ENCODE peak calls at places on chromosomes 1 and 21, in seven cellular contexts. R, P, M, V, L, Q and A are unnamed samples. For H3K9me3 and H3K36me3, the result is how much of the 10 kb centered on the place peaks cover.

GRCh38 chr1:222995230-222995580 is 147.8 kb downstream of the TLR5 start:
- DNase-seq in R (no peak), P (no peak), M (no peak), V (no peak), L (no peak), Q (peak), A (no peak)

GRCh38 chr1:111742938-111743549 is 3.8 kb upstream of the INKA2 start:
- DNase-seq in R (no peak), P (no peak), M (no peak), V (no peak), L (peak), Q (no peak), A (no peak)

GRCh38 chr1:54837002-54837853 is 36.1 kb upstream of the TTC22 start:
- DNase-seq in R (no peak), P (no peak), M (no peak), V (no peak), L (no peak), Q (no peak), A (no peak)

GRCh38 chr1:90919900-90920299 is 101.9 kb downstream of the ZNF644 start:
- DNase-seq in R (no peak), P (no peak), M (no peak), V (no peak), L (peak), Q (peak), A (no peak)

GRCh38 chr1:17696417-17697301 is 58.5 kb upstream of the ACTL8 start:
- DNase-seq in R (peak), P (no peak), M (no peak), V (peak), L (peak), Q (peak), A (peak)

GRCh38 chr1:85484716-85485115 is 19.8 kb upstream of the DDAH1 start:
- DNase-seq in R (peak), P (no peak), M (no peak), V (no peak), L (no peak), Q (peak), A (no peak)

GRCh38 chr1:41758904-41759548 is 159.7 kb downstream of the HIVEP3 start:
- DNase-seq in R (peak), P (no peak), M (no peak), V (no peak), L (peak), Q (peak), A (peak)

GRCh38 chr1:65820983-65821382 is 28.3 kb downstream of the PDE4B start:
- DNase-seq in R (peak), P (no peak), M (no peak), V (no peak), L (peak), Q (peak), A (peak)

GRCh38 chr1:186753241-186753640 is 73.0 kb upstream of the PTGS2 start:
- DNase-seq in R (peak), P (no peak), M (no peak), V (no peak), L (peak), Q (peak), A (no peak)

GRCh38 chr1:178619523-178619922 is 105.5 kb upstream of the RALGPS2 start:
- DNase-seq in R (no peak), P (no peak), M (no peak), V (no peak), L (no peak), Q (no peak), A (no peak)

GRCh38 chr1:115426271-115426771 is 88.3 kb upstream of the NGF start:
- DNase-seq in R (peak), P (peak), M (peak), V (no peak), L (peak), Q (peak), A (peak)

GRCh38 chr1:236534164-236534651 is 10.4 kb downstream of the LGALS8 start:
- DNase-seq in R (peak), P (no peak), M (no peak), V (no peak), L (peak), Q (peak), A (no peak)

GRCh38 chr1:116334015-116334547 is 39.0 kb upstream of the ATP1A1 start:
- DNase-seq in R (peak), P (no peak), M (peak), V (no peak), L (peak), Q (peak), A (peak)

GRCh38 chr1:56054959-56055358 is 524.4 kb downstream of the PLPP3 start:
- DNase-seq in R (no peak), P (no peak), M (no peak), V (no peak), L (no peak), Q (no peak), A (no peak)

GRCh38 chr1:55143686-55144085 is 71.5 kb downstream of the USP24 start:
- DNase-seq in R (peak), P (no peak), M (peak), V (no peak), L (no peak), Q (peak), A (no peak)

GRCh38 chr1:51247022-51247421 is 10.9 kb downstream of the RNF11 start:
- DNase-seq in R (no peak), P (no peak), M (no peak), V (no peak), L (no peak), Q (no peak), A (no peak)

GRCh38 chr1:159829822-159830455 is 3.3 kb downstream of the SLAMF8 start:
- DNase-seq in R (no peak), P (no peak), M (no peak), V (no peak), L (peak), Q (no peak), A (peak)

GRCh38 chr1:165844933-165845332 is 17.5 kb downstream of the UCK2 start:
- DNase-seq in R (no peak), P (no peak), M (no peak), V (no peak), L (no peak), Q (no peak), A (no peak)

GRCh38 chr1:34125721-34126380 is 39.2 kb downstream of the CSMD2 start:
- DNase-seq in R (no peak), P (no peak), M (no peak), V (no peak), L (no peak), Q (no peak), A (no peak)

GRCh38 chr1:27744556-27744955 is 18.8 kb downstream of the FAM76A start:
- DNase-seq in R (no peak), P (no peak), M (no peak), V (no peak), L (no peak), Q (no peak), A (no peak)

GRCh38 chr1:203796223-203796747 is 862 bp downstream of the ZBED6 start:
- DNase-seq in R (peak), P (no peak), M (peak), V (no peak), L (peak), Q (peak), A (peak)

GRCh38 chr1:12556957-12557935 is 60.8 kb downstream of the DHRS3 start:
- DNase-seq in R (no peak), P (peak), M (no peak), V (no peak), L (peak), Q (no peak), A (no peak)

GRCh38 chr1:168266644-168267186 is 14.0 kb upstream of the TBX19 start:
- DNase-seq in R (peak), P (no peak), M (no peak), V (no peak), L (no peak), Q (no peak), A (peak)

GRCh38 chr1:13801711-13802486 is 101.9 kb downstream of the PRDM2 start:
- DNase-seq in R (no peak), P (no peak), M (no peak), V (no peak), L (no peak), Q (no peak), A (no peak)

GRCh38 chr21:26806734-26807372 is 38.4 kb downstream of the ADAMTS1 start:
- DNase-seq in R (peak), P (no peak), M (no peak), V (no peak), L (peak), Q (peak), A (no peak)

GRCh38 chr1:210464519-210465039 is 135.9 kb downstream of the HHAT start:
- DNase-seq in R (peak), P (no peak), M (no peak), V (peak), L (peak), Q (peak), A (no peak)

GRCh38 chr1:2835650-2836159 is 34.2 kb upstream of the TTC34 start:
- DNase-seq in R (no peak), P (peak), M (no peak), V (no peak), L (no peak), Q (no peak), A (no peak)

GRCh38 chr1:2836333-2836970 is 35.0 kb upstream of the TTC34 start:
- DNase-seq in R (no peak), P (peak), M (no peak), V (no peak), L (no peak), Q (no peak), A (no peak)

GRCh38 chr1:2834741-2835564 is 33.5 kb upstream of the TTC34 start:
- DNase-seq in R (no peak), P (peak), M (no peak), V (no peak), L (no peak), Q (no peak), A (no peak)

GRCh38 chr1:2837823-2838222 is 36.3 kb upstream of the TTC34 start:
- DNase-seq in R (no peak), P (peak), M (no peak), V (no peak), L (no peak), Q (no peak), A (no peak)

GRCh38 chr1:2837316-2837715 is 35.8 kb upstream of the TTC34 start:
- DNase-seq in R (no peak), P (no peak), M (no peak), V (no peak), L (no peak), Q (no peak), A (no peak)
- H3K9me3 ChIP-seq in R (under half), P (under half), M (under half), V (under half), L (under half), Q (under half), A (under half)

DNA sequence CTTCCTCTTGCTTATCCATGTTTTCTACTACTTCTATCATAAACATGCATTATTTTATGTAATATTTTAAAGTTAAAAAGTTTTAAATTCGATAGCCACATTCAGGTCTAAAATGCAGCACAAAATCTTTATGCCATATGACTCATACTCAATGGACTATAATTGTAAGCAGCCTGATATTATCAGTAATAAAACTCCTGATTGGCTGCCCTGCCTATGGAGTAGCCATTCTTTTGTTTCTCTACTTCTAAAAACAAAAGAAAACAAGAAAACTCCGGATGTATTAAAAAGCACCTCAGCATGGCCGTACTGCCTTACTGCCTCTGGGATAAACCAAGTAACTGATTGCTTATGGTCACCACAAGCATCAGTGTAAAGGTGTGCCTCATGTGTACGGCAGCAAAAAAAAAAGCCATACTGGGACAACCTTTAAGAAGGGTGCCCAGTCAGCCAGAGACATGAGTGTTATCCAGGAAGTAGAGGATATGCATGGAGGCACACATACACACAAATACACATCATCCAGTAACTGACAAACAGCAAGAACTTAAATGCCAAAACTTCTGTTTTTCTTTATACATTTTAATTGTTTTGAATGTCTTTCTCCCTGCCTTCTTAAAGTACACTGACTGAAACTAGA is 9.2 kb downstream of the SLC35D1 start:
- DNase-seq in R (no peak), P (no peak), M (no peak), V (no peak), L (peak), Q (no peak), A (no peak)
- H3K36me3 ChIP-seq in R (under half), P (under half), M (under half), V (under half), L (under half), Q (under half), A (half or more)

GRCh38 chr1:21509351-21510112 is at the start of gene ALPL:
- DNase-seq in R (no peak), P (no peak), M (no peak), V (no peak), L (no peak), Q (no peak), A (no peak)

GRCh38 chr1:21514245-21514644 is 5.0 kb downstream of the ALPL start:
- DNase-seq in R (no peak), P (no peak), M (no peak), V (no peak), L (no peak), Q (no peak), A (no peak)

GRCh38 chr1:21510113-21510493 is 880 bp downstream of the ALPL start:
- DNase-seq in R (no peak), P (no peak), M (no peak), V (no peak), L (no peak), Q (no peak), A (no peak)

GRCh38 chr1:21510885-21511578 is 1.8 kb downstream of the ALPL start:
- DNase-seq in R (no peak), P (no peak), M (no peak), V (no peak), L (no peak), Q (no peak), A (no peak)

DNA sequence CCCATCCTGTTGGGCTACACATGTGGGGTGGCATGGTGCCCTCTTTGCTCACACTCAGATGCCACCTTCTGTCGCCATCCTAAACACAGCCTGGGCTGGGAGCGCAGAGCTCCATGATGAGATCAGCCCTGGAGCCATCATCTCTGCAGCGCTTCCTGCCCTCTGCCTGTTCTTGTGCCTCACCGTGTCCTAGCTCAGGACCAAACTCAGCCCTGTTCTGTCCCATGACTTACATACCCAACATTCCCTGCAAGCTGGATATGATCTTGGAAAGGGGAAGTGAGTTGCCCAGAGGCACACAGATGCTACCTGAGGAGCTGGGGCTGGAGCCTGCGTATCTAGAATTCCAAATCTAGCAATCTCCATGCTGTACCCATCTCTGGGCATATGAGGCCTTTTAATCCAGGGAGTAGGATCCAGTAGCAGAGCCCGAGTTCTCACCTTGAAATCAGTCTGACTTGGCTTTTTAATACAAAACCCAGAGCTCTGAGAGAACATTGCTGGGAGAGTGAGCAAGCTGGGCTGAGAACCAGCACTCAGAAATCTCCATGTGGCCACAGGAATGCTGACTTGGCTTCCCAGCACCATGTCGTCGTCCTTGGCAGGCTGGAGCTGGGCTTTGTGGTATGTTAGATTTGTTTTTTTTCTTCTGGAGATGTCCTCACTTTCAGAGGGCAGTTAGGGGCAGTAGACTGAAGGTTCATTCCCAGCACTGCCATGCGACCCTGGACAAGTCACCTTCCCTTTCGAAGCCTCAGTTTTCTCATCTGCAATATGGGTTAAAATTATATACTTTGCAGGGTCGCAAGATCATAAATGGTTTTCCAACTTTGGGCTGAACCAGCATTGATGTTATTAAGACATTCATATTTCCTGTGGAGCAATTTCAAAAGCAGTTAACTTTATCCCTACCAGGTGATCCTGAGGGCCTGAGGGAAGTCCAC is 2.6 kb downstream of the ALPL start:
- DNase-seq in R (no peak), P (peak), M (peak), V (no peak), L (peak), Q (peak), A (peak)
- H3K4me3 ChIP-seq in R (no peak), P (no peak), M (no peak), V (no peak), L (no peak), Q (no peak), A (no peak)

DNA sequence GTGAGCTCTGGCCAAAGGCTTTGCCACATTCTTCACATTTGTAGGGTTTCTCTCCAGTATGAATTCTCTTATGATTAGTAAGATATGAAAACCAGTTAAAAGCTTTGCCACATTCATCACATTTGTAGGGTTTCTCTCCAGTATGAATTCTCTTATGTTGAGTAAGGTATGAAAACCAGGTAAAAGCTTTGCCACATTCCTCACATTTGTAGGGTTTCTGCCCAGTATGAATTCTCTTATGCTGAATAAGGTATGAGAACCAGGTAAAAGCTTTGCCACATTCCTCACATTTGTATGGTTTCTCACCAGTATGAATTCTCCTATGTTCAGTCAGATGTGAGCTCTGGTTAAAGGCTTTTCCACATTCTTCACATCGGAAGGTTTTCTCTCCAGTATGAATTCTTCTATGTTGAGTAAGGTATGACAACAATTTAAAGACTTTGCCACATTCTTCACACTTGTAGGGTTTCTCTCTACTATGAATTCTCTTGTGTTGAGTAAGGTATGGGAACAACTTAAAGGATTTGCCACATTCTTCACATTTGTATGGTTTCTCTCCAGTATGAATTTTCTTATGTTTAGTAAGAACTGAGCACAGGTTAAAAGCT is 20.7 kb downstream of the ZNF695 start:
- DNase-seq in R (peak), P (no peak), M (no peak), V (no peak), L (no peak), Q (no peak), A (no peak)
- H3K9me3 ChIP-seq in R (half or more), P (under half), M (under half), V (under half), L (under half), Q (under half), A (half or more)

DNA sequence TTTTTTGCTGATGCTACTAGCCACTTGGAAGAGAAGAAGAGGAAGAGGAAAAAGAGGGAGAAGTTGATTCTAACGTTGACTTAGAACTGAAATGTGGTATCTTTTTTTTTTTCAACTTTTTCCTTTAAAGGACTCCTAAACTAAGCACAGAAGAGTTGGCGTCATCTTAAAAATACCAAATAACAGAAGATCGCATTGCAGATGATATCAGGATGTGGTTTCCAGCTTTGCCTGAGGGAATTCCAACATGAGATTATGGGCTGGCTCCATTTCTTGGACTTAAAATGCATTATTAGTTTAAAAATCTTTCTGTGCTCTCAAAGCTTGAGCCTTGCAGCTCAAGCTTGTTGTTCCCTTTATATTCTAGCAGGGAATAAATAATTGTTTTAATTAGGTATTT is 29.8 kb downstream of the WDR3 start:
- DNase-seq in R (peak), P (no peak), M (no peak), V (no peak), L (peak), Q (no peak), A (no peak)
- H3K36me3 ChIP-seq in R (half or more), P (under half), M (under half), V (under half), L (under half), Q (under half), A (half or more)

GRCh38 chr1:32693455-32694174 is 9.0 kb downstream of the SYNC start:
- DNase-seq in R (no peak), P (peak), M (no peak), V (no peak), L (no peak), Q (no peak), A (no peak)
- H3K4me3 ChIP-seq in R (no peak), P (no peak), M (no peak), V (no peak), L (no peak), Q (no peak), A (no peak)

GRCh38 chr1:232136136-232136535 is 493.8 kb downstream of the SIPA1L2 start:
- DNase-seq in R (no peak), P (no peak), M (no peak), V (no peak), L (no peak), Q (no peak), A (no peak)

GRCh38 chr1:232130815-232131474 is 499.0 kb downstream of the SIPA1L2 start:
- DNase-seq in R (no peak), P (no peak), M (no peak), V (no peak), L (no peak), Q (peak), A (no peak)

GRCh38 chr1:232131715-232132391 is 498.1 kb downstream of the SIPA1L2 start:
- DNase-seq in R (no peak), P (no peak), M (no peak), V (no peak), L (no peak), Q (no peak), A (no peak)

GRCh38 chr1:232134365-232134764 is 495.6 kb downstream of the SIPA1L2 start:
- DNase-seq in R (no peak), P (no peak), M (no peak), V (no peak), L (no peak), Q (no peak), A (no peak)

GRCh38 chr1:232132572-232132971 is 497.4 kb downstream of the SIPA1L2 start:
- DNase-seq in R (no peak), P (no peak), M (no peak), V (no peak), L (no peak), Q (no peak), A (no peak)
- H3K9me3 ChIP-seq in R (under half), P (under half), M (under half), V (under half), L (under half), Q (under half), A (under half)

GRCh38 chr1:155053531-155054105 is 2.5 kb downstream of the ADAM15 start:
- DNase-seq in R (no peak), P (no peak), M (no peak), V (no peak), L (no peak), Q (no peak), A (no peak)

GRCh38 chr1:155060736-155061135 is 2.8 kb upstream of the EFNA4 start:
- DNase-seq in R (no peak), P (no peak), M (no peak), V (no peak), L (no peak), Q (no peak), A (no peak)

GRCh38 chr1:155057788-155058211 is 5.7 kb upstream of the EFNA4 start:
- DNase-seq in R (no peak), P (no peak), M (no peak), V (no peak), L (no peak), Q (no peak), A (no peak)

GRCh38 chr1:155052412-155053400 is 1.6 kb downstream of the ADAM15 start:
- DNase-seq in R (peak), P (no peak), M (peak), V (no peak), L (no peak), Q (peak), A (no peak)

GRCh38 chr1:155057104-155057503 is 6.0 kb downstream of the ADAM15 start:
- DNase-seq in R (no peak), P (no peak), M (no peak), V (no peak), L (no peak), Q (no peak), A (no peak)
- H3K36me3 ChIP-seq in R (half or more), P (under half), M (under half), V (under half), L (under half), Q (under half), A (half or more)